ENCODE peak calls at places on chromosomes 4 and X, in seven cellular contexts. One of them, this sample, is unnamed.

GRCh38 chr4:66929748-66930147 is 615.6 kb downstream of the CENPC start:
- DNase-seq in endothelial cell: no peak
- DNase-seq in heart left ventricle: no peak
- DNase-seq in left lung: no peak
- DNase-seq in retinal pigment epithelial cell: no peak
- DNase-seq in astrocyte of the spinal cord: no peak
- DNase-seq in AG09319: no peak
- DNase-seq in this sample: no peak

GRCh38 chrX:21735038-21735752 is 22.7 kb downstream of the SMPX start:
- DNase-seq in left lung: no peak
- DNase-seq in endothelial cell: no peak
- DNase-seq in astrocyte of the spinal cord: peak
- DNase-seq in AG09319: no peak
- DNase-seq in heart left ventricle: no peak
- DNase-seq in retinal pigment epithelial cell: no peak
- DNase-seq in this sample: peak

GRCh38 chr4:84596826-84597225 is 13.9 kb downstream of the CDS1 start:
- DNase-seq in retinal pigment epithelial cell: no peak
- DNase-seq in heart left ventricle: no peak
- DNase-seq in left lung: peak
- DNase-seq in AG09319: no peak
- DNase-seq in endothelial cell: no peak
- DNase-seq in astrocyte of the spinal cord: no peak
- DNase-seq in this sample: no peak

GRCh38 chr4:55373461-55373860 is 22.3 kb upstream of the TMEM165 start:
- DNase-seq in astrocyte of the spinal cord: no peak
- DNase-seq in left lung: no peak
- DNase-seq in AG09319: no peak
- DNase-seq in retinal pigment epithelial cell: no peak
- DNase-seq in heart left ventricle: no peak
- DNase-seq in endothelial cell: no peak
- DNase-seq in this sample: no peak

GRCh38 chrX:119482497-119483480 is 14.5 kb downstream of the SLC25A5 start:
- DNase-seq in astrocyte of the spinal cord: peak
- DNase-seq in retinal pigment epithelial cell: no peak
- DNase-seq in heart left ventricle: peak
- DNase-seq in left lung: peak
- DNase-seq in endothelial cell: peak
- DNase-seq in AG09319: no peak
- DNase-seq in this sample: peak

GRCh38 chrX:10882484-10882883 is 228.6 kb upstream of the HCCS start:
- DNase-seq in astrocyte of the spinal cord: no peak
- DNase-seq in AG09319: no peak
- DNase-seq in left lung: no peak
- DNase-seq in endothelial cell: no peak
- DNase-seq in heart left ventricle: no peak
- DNase-seq in retinal pigment epithelial cell: no peak
- DNase-seq in this sample: no peak

GRCh38 chr4:85543832-85544231 is 68.9 kb downstream of the ARHGAP24 start:
- DNase-seq in retinal pigment epithelial cell: no peak
- DNase-seq in endothelial cell: no peak
- DNase-seq in left lung: no peak
- DNase-seq in astrocyte of the spinal cord: peak
- DNase-seq in heart left ventricle: no peak
- DNase-seq in AG09319: no peak
- DNase-seq in this sample: peak

GRCh38 chrX:44012484-44013096 is 39.4 kb upstream of the NDP start:
- DNase-seq in AG09319: peak
- DNase-seq in left lung: peak
- DNase-seq in heart left ventricle: peak
- DNase-seq in retinal pigment epithelial cell: no peak
- DNase-seq in endothelial cell: no peak
- DNase-seq in astrocyte of the spinal cord: peak
- DNase-seq in this sample: peak

GRCh38 chr4:107951551-107951950 is 20.2 kb downstream of the CYP2U1 start:
- DNase-seq in endothelial cell: no peak
- DNase-seq in AG09319: no peak
- DNase-seq in retinal pigment epithelial cell: peak
- DNase-seq in heart left ventricle: no peak
- DNase-seq in astrocyte of the spinal cord: peak
- DNase-seq in left lung: no peak
- DNase-seq in this sample: peak

GRCh38 chrX:128906753-128907152 is 616.5 kb downstream of the SMARCA1 start:
- DNase-seq in left lung: no peak
- DNase-seq in astrocyte of the spinal cord: no peak
- DNase-seq in endothelial cell: no peak
- DNase-seq in AG09319: no peak
- DNase-seq in heart left ventricle: no peak
- DNase-seq in retinal pigment epithelial cell: no peak
- DNase-seq in this sample: no peak
- TF ChIP-seq CTCF in left lung: no peak
- TF ChIP-seq CTCF in astrocyte of the spinal cord: no peak
- TF ChIP-seq CTCF in endothelial cell: no peak
- TF ChIP-seq CTCF in AG09319: no peak
- TF ChIP-seq CTCF in heart left ventricle: no peak
- TF ChIP-seq CTCF in retinal pigment epithelial cell: no peak
- TF ChIP-seq CTCF in this sample: no peak

DNA sequence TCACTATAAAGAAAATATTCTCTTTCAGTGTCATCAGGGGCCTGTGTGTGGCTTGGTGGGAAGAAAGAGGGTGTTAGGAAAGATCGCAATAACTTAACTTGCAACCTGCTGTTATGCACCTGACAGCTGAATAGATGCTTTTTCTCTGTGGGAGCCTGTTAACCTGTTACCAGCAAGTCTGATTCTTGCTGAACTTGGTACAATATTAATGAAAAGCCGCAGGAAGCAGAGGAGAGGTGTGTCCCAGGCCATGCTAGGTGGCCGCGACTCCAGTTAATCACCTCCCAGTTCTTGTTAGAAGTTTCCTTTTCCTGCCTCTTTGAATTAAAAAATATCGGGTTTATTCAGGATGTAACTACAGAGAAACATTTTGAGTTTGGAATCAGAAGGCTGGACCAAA is 494.8 kb upstream of the AGA start:
- DNase-seq in heart left ventricle: no peak
- DNase-seq in endothelial cell: no peak
- DNase-seq in astrocyte of the spinal cord: no peak
- DNase-seq in AG09319: no peak
- DNase-seq in retinal pigment epithelial cell: no peak
- DNase-seq in left lung: peak
- DNase-seq in this sample: no peak
- TF ChIP-seq CTCF in heart left ventricle: no peak
- TF ChIP-seq CTCF in endothelial cell: no peak
- TF ChIP-seq CTCF in astrocyte of the spinal cord: no peak
- TF ChIP-seq CTCF in AG09319: no peak
- TF ChIP-seq CTCF in retinal pigment epithelial cell: no peak
- TF ChIP-seq CTCF in left lung: no peak
- TF ChIP-seq CTCF in this sample: no peak

GRCh38 chrX:112148397-112148796 is 65.8 kb upstream of the TRPC5 start:
- DNase-seq in astrocyte of the spinal cord: no peak
- DNase-seq in retinal pigment epithelial cell: no peak
- DNase-seq in heart left ventricle: no peak
- DNase-seq in left lung: no peak
- DNase-seq in AG09319: no peak
- DNase-seq in endothelial cell: no peak
- DNase-seq in this sample: no peak

DNA sequence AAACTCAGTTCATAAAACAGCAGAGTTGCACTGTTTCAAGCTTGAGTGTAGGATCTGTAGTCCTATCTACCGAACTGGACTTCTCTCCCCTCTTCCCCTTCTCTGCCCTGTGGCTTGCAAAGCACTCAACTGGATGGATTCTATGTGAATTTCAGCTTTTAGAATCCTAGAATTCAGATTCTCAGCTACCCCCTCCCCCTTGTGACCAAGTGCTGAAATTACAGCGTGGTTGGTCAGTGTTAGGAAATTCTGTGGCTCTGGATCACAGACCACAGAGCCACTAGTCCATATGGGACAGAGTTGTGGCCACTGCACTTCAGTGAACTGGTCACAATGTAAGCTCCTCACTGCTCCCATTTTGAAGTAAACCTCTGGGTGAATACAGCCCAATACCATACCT is 64.6 kb upstream of the TRPC5 start:
- DNase-seq in endothelial cell: peak
- DNase-seq in retinal pigment epithelial cell: no peak
- DNase-seq in astrocyte of the spinal cord: no peak
- DNase-seq in left lung: no peak
- DNase-seq in AG09319: no peak
- DNase-seq in heart left ventricle: no peak
- DNase-seq in this sample: peak
- TF ChIP-seq CTCF in endothelial cell: peak
- TF ChIP-seq CTCF in retinal pigment epithelial cell: peak
- TF ChIP-seq CTCF in astrocyte of the spinal cord: peak
- TF ChIP-seq CTCF in left lung: no peak
- TF ChIP-seq CTCF in AG09319: peak
- TF ChIP-seq CTCF in heart left ventricle: peak
- TF ChIP-seq CTCF in this sample: peak

GRCh38 chrX:132636080-132636479 is 147.2 kb upstream of the MBNL3 start:
- DNase-seq in heart left ventricle: no peak
- DNase-seq in left lung: no peak
- DNase-seq in retinal pigment epithelial cell: no peak
- DNase-seq in AG09319: no peak
- DNase-seq in endothelial cell: no peak
- DNase-seq in astrocyte of the spinal cord: peak
- DNase-seq in this sample: peak
- TF ChIP-seq CTCF in heart left ventricle: no peak
- TF ChIP-seq CTCF in left lung: no peak
- TF ChIP-seq CTCF in retinal pigment epithelial cell: no peak
- TF ChIP-seq CTCF in AG09319: peak
- TF ChIP-seq CTCF in endothelial cell: no peak
- TF ChIP-seq CTCF in astrocyte of the spinal cord: no peak
- TF ChIP-seq CTCF in this sample: no peak

GRCh38 chr4:40875507-40876150 is 125.9 kb downstream of the NSUN7 start:
- DNase-seq in AG09319: no peak
- DNase-seq in left lung: no peak
- DNase-seq in retinal pigment epithelial cell: no peak
- DNase-seq in endothelial cell: no peak
- DNase-seq in heart left ventricle: no peak
- DNase-seq in astrocyte of the spinal cord: no peak
- DNase-seq in this sample: no peak
- TF ChIP-seq CTCF in AG09319: no peak
- TF ChIP-seq CTCF in left lung: no peak
- TF ChIP-seq CTCF in retinal pigment epithelial cell: no peak
- TF ChIP-seq CTCF in endothelial cell: no peak
- TF ChIP-seq CTCF in heart left ventricle: no peak
- TF ChIP-seq CTCF in astrocyte of the spinal cord: no peak
- TF ChIP-seq CTCF in this sample: no peak